ENCODE peak calls at places on chromosomes 4 and X, in six cellular contexts. G, X, L, Y, V and A are unnamed samples. For H3K36me3, the result is how much of the 10 kb centered on the place peaks cover.

GRCh38 chr4:19381068-19381467 is 870.6 kb upstream of the SLIT2 start:
- DNase-seq in L (no peak), Y (no peak), V (no peak), G (peak), X (no peak), A (no peak)

GRCh38 chr4:154854362-154854761 is 73.3 kb downstream of the RBM46 start:
- DNase-seq in X (peak), V (no peak), Y (no peak), L (no peak), G (no peak), A (no peak)

GRCh38 chr4:8671712-8672290 is 79.2 kb downstream of the CPZ start:
- DNase-seq in G (no peak), Y (no peak), X (no peak), V (no peak), L (no peak), A (no peak)

GRCh38 chr4:26206981-26207380 is 113.8 kb upstream of the RBPJ start:
- DNase-seq in L (no peak), V (no peak), G (peak), X (no peak), Y (no peak), A (no peak)

GRCh38 chr4:148447672-148448071 is 5.5 kb upstream of the NR3C2 start:
- DNase-seq in X (no peak), G (no peak), V (no peak), Y (no peak), L (no peak), A (no peak)

GRCh38 chrX:7233632-7234406 is 85.9 kb upstream of the PUDP start:
- DNase-seq in X (no peak), V (no peak), G (no peak), Y (no peak), L (no peak), A (no peak)

GRCh38 chr4:16230308-16230707 is 4.0 kb upstream of the TAPT1 start:
- DNase-seq in X (no peak), G (no peak), L (no peak), Y (peak), V (no peak), A (no peak)

GRCh38 chrX:85992811-85993229 is 54.5 kb downstream of the CHM start:
- DNase-seq in L (peak), G (peak), V (no peak), X (no peak), Y (no peak), A (no peak)

GRCh38 chr4:149549911-149550310 is 265.7 kb downstream of the IQCM start:
- DNase-seq in Y (no peak), V (no peak), X (no peak), G (peak), L (no peak), A (no peak)

GRCh38 chrX:9907645-9908387 is 59.3 kb upstream of the CLDN34 start:
- DNase-seq in Y (no peak), V (no peak), L (no peak), G (peak), X (no peak), A (no peak)

GRCh38 chr4:2065106-2065930 is 6.2 kb downstream of the NAT8L start:
- DNase-seq in L (no peak), Y (no peak), X (peak), V (no peak), G (no peak), A (no peak)

GRCh38 chr4:156685308-156685707 is 286.3 kb downstream of the PDGFC start:
- DNase-seq in G (peak), X (no peak), V (no peak), L (no peak), Y (no peak), A (no peak)

GRCh38 chrX:11787564-11787963 is 29.5 kb downstream of the MSL3 start:
- DNase-seq in Y (peak), X (peak), V (peak), L (peak), G (peak), A (peak)

GRCh38 chr4:189533603-189534002 is 407.1 kb upstream of the FRG1 start:
- DNase-seq in G (no peak), X (no peak), V (no peak), L (no peak), Y (no peak), A (no peak)

GRCh38 chrX:139924696-139925094 is 8.2 kb downstream of the ATP11C start:
- DNase-seq in V (no peak), X (no peak), G (no peak), L (no peak), Y (no peak), A (no peak)

GRCh38 chrX:53930513-53931380 is 113.5 kb downstream of the PHF8 start:
- DNase-seq in V (no peak), Y (no peak), L (no peak), X (no peak), G (peak), A (no peak)

GRCh38 chr4:134668237-134668636 is 466.6 kb upstream of the PABPC4L start:
- DNase-seq in X (no peak), Y (no peak), G (no peak), V (no peak), L (no peak), A (peak)

GRCh38 chr4:121252224-121252806 is 88.2 kb upstream of the TNIP3 start:
- DNase-seq in G (peak), L (peak), Y (peak), X (peak), V (peak), A (peak)

GRCh38 chrX:155864655-155865054 is 16.5 kb upstream of the VAMP7 start:
- DNase-seq in L (no peak), G (no peak), Y (no peak), V (no peak), X (peak), A (no peak)

GRCh38 chr4:188015025-188015778 is 19.6 kb downstream of the ZFP42 start:
- DNase-seq in Y (no peak), L (no peak), V (no peak), X (no peak), G (no peak), A (peak)

GRCh38 chr4:163249042-163249441 is 82.4 kb upstream of the NAF1 start:
- DNase-seq in Y (no peak), V (no peak), X (no peak), G (no peak), L (no peak), A (no peak)

GRCh38 chrX:71366674-71367256 is 608 bp downstream of the TAF1 start:
- DNase-seq in G (no peak), L (peak), X (peak), V (peak), Y (peak), A (no peak)

DNA sequence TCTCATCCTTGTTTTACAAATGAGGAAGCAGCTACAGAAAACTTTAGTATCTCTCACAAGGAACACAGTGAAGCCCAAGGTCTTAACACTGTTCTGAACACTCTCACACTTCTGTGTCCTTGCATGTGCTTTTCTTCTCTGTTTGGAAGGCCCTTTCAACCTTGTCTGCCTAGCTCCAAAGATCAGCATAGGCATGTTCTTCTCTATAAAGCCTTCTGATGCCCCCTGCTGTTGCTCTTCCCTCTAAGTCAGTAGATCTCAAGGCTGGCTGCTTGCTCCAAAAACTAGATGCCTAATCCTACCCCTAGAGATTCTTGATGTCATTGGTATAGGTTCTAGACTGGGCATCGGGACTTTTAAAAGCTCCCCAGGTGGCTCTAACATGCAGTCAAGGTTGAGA is 5.9 kb downstream of the APOO start:
- DNase-seq in G (peak), L (peak), Y (peak), X (peak), V (no peak), A (peak)
- TF ChIP-seq CTCF in G (peak), L (peak), Y (peak), X (peak), V (peak), A (peak)

GRCh38 chr4:109499513-109499912 is 60.5 kb upstream of the MCUB start:
- DNase-seq in Y (no peak), L (no peak), V (no peak), G (no peak), X (no peak), A (no peak)
- H3K36me3 ChIP-seq in Y (under half), L (under half), V (half or more), G (under half), X (half or more), A (under half)

DNA sequence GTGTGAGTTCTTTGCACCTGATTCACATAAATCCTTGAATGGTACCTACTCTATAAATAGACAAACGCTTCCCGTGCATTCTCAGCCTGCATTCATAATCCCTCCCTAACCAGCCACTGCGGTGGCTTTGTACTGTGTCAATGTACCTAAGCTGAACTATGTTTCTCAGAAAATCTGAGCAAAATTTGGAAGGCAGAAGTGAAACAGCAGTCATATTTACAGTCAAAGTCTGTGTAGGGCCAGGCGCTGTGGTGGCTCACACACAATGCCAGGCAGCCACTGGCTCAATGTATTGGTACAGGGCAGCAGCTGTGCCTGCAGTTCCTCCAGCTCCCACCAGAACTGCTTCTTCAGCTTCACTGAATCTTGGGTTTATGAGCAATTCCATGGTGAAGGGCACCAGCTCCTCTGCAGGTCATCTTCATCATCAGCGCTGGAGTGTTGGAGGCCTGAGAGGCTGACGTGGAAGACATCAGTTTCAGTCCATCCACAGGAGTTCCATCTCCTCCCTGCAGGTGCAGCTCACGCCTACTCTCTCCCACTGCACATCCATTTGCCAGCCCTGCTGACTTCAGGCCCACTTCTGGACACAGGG is 32.3 kb upstream of the IRF2 start:
- DNase-seq in L (no peak), G (no peak), V (peak), Y (peak), X (peak), A (no peak)
- TF ChIP-seq CTCF in L (peak), G (peak), V (peak), Y (no peak), X (peak), A (no peak)

DNA sequence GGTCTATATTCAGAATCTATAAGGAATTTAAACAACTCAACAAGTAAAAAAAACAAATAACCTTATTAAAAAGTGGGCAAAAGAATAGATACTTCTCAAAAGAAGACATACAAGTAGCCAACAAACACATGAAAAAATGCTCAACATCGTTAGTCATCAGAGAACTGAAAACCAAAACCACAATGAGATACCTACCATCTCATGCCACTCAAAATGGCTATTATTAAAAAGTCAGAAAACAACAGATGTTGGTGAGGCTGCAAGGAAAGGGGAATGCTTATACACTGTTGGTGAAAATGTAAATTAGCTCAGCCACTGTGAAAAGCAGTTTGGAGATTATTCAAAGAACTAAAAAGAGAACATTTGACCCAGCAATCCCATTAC is 201.6 kb downstream of the QDPR start:
- DNase-seq in Y (no peak), V (no peak), L (no peak), G (peak), X (no peak), A (no peak)
- H3K36me3 ChIP-seq in Y (under half), V (under half), L (under half), G (under half), X (under half), A (under half)

GRCh38 chr4:107654694-107655093 is 65.3 kb downstream of the PAPSS1 start:
- DNase-seq in L (no peak), V (no peak), X (no peak), Y (no peak), G (no peak), A (no peak)
- TF ChIP-seq CTCF in L (peak), V (no peak), X (no peak), Y (no peak), G (peak), A (no peak)

GRCh38 chr4:7451434-7451789 is 16.7 kb upstream of the PSAPL1 start:
- DNase-seq in G (no peak), Y (no peak), L (no peak), V (no peak), X (no peak), A (no peak)

GRCh38 chr4:7451800-7452199 is 17.1 kb upstream of the PSAPL1 start:
- DNase-seq in G (no peak), X (no peak), Y (no peak), V (no peak), L (no peak), A (no peak)

GRCh38 chr4:7447236-7447635 is 12.5 kb upstream of the PSAPL1 start:
- DNase-seq in V (no peak), L (no peak), G (no peak), Y (no peak), X (no peak), A (no peak)

GRCh38 chr4:7448036-7448435 is 13.3 kb upstream of the PSAPL1 start:
- DNase-seq in Y (no peak), X (no peak), G (no peak), V (no peak), L (no peak), A (no peak)

DNA sequence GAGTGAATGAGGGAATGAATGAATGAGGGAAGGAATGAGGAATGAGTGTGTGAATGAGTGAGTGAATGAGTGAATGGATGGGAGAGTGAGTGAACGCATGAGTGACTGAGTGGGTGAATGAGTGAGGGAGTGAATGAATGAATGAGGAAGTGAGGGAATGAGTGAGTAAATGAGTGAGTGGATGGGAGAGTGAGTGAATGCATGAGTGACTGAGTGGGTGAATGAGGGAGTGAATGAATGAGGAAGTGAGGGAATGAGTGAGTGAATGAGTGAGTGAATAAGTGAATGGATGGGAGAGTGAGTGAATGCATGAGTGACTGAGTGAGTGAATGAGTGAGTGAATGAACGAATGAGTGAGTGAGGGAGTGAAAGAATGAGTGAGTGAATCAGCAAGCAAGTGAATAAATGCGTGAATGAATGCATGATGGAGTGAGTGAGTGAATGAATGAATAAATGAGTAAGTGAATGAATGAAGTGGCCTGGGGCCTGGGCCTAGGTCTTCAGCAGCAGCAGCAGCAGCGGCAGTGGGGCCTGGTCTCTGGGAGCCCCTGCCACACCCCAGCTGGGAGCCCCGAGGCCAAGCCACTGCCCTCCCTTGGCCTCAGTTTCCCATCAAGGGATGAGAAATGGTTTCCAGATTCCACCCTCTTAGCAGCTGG is 16.2 kb upstream of the PSAPL1 start:
- DNase-seq in Y (no peak), G (no peak), L (no peak), X (no peak), V (no peak), A (no peak)
- H3K36me3 ChIP-seq in Y (under half), G (under half), L (under half), X (under half), V (under half), A (under half)

DNA sequence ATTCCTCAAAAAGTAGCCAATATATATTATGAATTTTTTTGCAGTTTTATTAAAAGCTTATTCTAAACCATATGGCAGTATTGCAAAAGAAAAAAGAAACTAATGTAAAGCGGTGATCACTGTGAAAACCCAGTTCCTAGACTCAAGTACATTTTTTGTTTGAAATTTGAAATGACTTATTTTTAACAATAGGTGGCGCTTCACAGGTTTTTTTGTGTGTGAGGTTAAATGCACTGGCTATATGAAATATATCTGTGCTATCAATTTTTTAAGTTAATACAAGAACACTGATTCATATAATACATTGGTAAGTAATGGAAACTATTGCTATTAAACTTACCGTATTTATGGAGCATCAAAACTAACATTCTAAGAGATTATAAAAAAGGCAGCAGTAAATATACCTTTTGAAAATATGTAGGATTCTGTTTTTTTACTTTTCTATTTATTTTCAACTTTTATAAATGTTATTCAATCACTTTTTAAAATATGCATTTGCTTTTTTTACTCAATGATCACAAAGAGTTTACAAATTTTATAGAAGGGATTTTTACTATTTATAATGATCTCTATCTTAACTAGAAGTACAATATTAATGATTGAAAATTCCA is 5.6 kb upstream of the SPRY1 start:
- DNase-seq in L (no peak), V (no peak), G (no peak), X (peak), Y (no peak), A (no peak)
- TF ChIP-seq CTCF in L (peak), V (peak), G (peak), X (peak), Y (peak), A (peak)

GRCh38 chrX:48071064-48071985 is at the start of gene ZNF630:
- DNase-seq in X (peak), V (peak), L (peak), G (peak), Y (peak), A (peak)
- H3K36me3 ChIP-seq in X (under half), V (under half), L (under half), G (under half), Y (under half), A (under half)